ENCODE peak calls at places on chromosome 9, in six cellular contexts. One of them, this sample, is unnamed.

GRCh38 chr9:115202960-115203751 is 85.2 kb upstream of the TNC start:
- DNase-seq in neural progenitor cell: no peak
- DNase-seq in OCI-LY7: no peak
- DNase-seq in stomach: no peak
- DNase-seq in GM23248: peak
- DNase-seq in HL-60: no peak
- DNase-seq in this sample: no peak

GRCh38 chr9:135698236-135698635 is 1.0 kb downstream of the SOHLH1 start:
- DNase-seq in GM23248: no peak
- DNase-seq in neural progenitor cell: no peak
- DNase-seq in HL-60: no peak
- DNase-seq in OCI-LY7: no peak
- DNase-seq in stomach: no peak
- DNase-seq in this sample: no peak

GRCh38 chr9:109437286-109437685 is 60.8 kb downstream of the PTPN3 start:
- DNase-seq in stomach: no peak
- DNase-seq in OCI-LY7: no peak
- DNase-seq in neural progenitor cell: no peak
- DNase-seq in HL-60: no peak
- DNase-seq in GM23248: no peak
- DNase-seq in this sample: no peak

GRCh38 chr9:2385746-2386145 is 235.8 kb upstream of the VLDLR start:
- DNase-seq in neural progenitor cell: no peak
- DNase-seq in HL-60: no peak
- DNase-seq in GM23248: no peak
- DNase-seq in OCI-LY7: no peak
- DNase-seq in stomach: no peak
- DNase-seq in this sample: no peak

GRCh38 chr9:1986341-1986740 is 28.8 kb upstream of the SMARCA2 start:
- DNase-seq in neural progenitor cell: no peak
- DNase-seq in GM23248: no peak
- DNase-seq in HL-60: no peak
- DNase-seq in OCI-LY7: no peak
- DNase-seq in stomach: no peak
- DNase-seq in this sample: no peak

GRCh38 chr9:93156475-93157008 is 22.5 kb upstream of the NINJ1 start:
- DNase-seq in neural progenitor cell: no peak
- DNase-seq in GM23248: no peak
- DNase-seq in stomach: no peak
- DNase-seq in OCI-LY7: no peak
- DNase-seq in HL-60: no peak
- DNase-seq in this sample: no peak

GRCh38 chr9:136978073-136978864 is 965 bp downstream of the PTGDS start:
- DNase-seq in OCI-LY7: peak
- DNase-seq in neural progenitor cell: peak
- DNase-seq in stomach: peak
- DNase-seq in HL-60: no peak
- DNase-seq in GM23248: peak
- DNase-seq in this sample: no peak

GRCh38 chr9:2055203-2055658 is 40.1 kb downstream of the SMARCA2 start:
- DNase-seq in stomach: no peak
- DNase-seq in HL-60: no peak
- DNase-seq in OCI-LY7: no peak
- DNase-seq in neural progenitor cell: no peak
- DNase-seq in GM23248: peak
- DNase-seq in this sample: no peak

GRCh38 chr9:126131066-126132010 is 195.3 kb upstream of the MVB12B start:
- DNase-seq in stomach: peak
- DNase-seq in neural progenitor cell: no peak
- DNase-seq in OCI-LY7: no peak
- DNase-seq in GM23248: no peak
- DNase-seq in HL-60: no peak
- DNase-seq in this sample: peak

GRCh38 chr9:36120705-36121104 is 15.8 kb upstream of the GLIPR2 start:
- DNase-seq in GM23248: no peak
- DNase-seq in HL-60: no peak
- DNase-seq in neural progenitor cell: no peak
- DNase-seq in stomach: no peak
- DNase-seq in OCI-LY7: no peak
- DNase-seq in this sample: no peak

GRCh38 chr9:109248133-109248581 is 72.7 kb downstream of the EPB41L4B start:
- DNase-seq in GM23248: peak
- DNase-seq in OCI-LY7: no peak
- DNase-seq in HL-60: no peak
- DNase-seq in stomach: no peak
- DNase-seq in neural progenitor cell: no peak
- DNase-seq in this sample: no peak

GRCh38 chr9:91486699-91487497 is 63.3 kb upstream of the NFIL3 start:
- DNase-seq in GM23248: peak
- DNase-seq in OCI-LY7: no peak
- DNase-seq in stomach: no peak
- DNase-seq in neural progenitor cell: no peak
- DNase-seq in HL-60: no peak
- DNase-seq in this sample: no peak

GRCh38 chr9:87140605-87141109 is 193.4 kb upstream of the GAS1 start:
- DNase-seq in stomach: no peak
- DNase-seq in HL-60: no peak
- DNase-seq in OCI-LY7: no peak
- DNase-seq in GM23248: peak
- DNase-seq in neural progenitor cell: no peak
- DNase-seq in this sample: no peak

GRCh38 chr9:135379540-135380267 is 99.9 kb upstream of the PPP1R26 start:
- DNase-seq in GM23248: peak
- DNase-seq in HL-60: no peak
- DNase-seq in neural progenitor cell: no peak
- DNase-seq in stomach: no peak
- DNase-seq in OCI-LY7: no peak
- DNase-seq in this sample: no peak

GRCh38 chr9:93081081-93081529 is 14.9 kb upstream of the CARD19 start:
- DNase-seq in neural progenitor cell: no peak
- DNase-seq in stomach: no peak
- DNase-seq in HL-60: no peak
- DNase-seq in GM23248: peak
- DNase-seq in OCI-LY7: no peak
- DNase-seq in this sample: peak

GRCh38 chr9:113298924-113299770 is 4.0 kb downstream of the RNF183 start:
- DNase-seq in OCI-LY7: peak
- DNase-seq in stomach: no peak
- DNase-seq in HL-60: no peak
- DNase-seq in neural progenitor cell: no peak
- DNase-seq in GM23248: no peak
- DNase-seq in this sample: no peak

GRCh38 chr9:74570879-74571512 is 73.9 kb downstream of the RORB start:
- DNase-seq in GM23248: peak
- DNase-seq in neural progenitor cell: peak
- DNase-seq in stomach: no peak
- DNase-seq in HL-60: no peak
- DNase-seq in OCI-LY7: peak
- DNase-seq in this sample: no peak

GRCh38 chr9:127184641-127185040 is 62.2 kb upstream of the ANGPTL2 start:
- DNase-seq in neural progenitor cell: no peak
- DNase-seq in stomach: no peak
- DNase-seq in OCI-LY7: no peak
- DNase-seq in GM23248: peak
- DNase-seq in HL-60: no peak
- DNase-seq in this sample: no peak

GRCh38 chr9:83999141-83999918 is 18.7 kb downstream of the RMI1 start:
- DNase-seq in stomach: no peak
- DNase-seq in HL-60: no peak
- DNase-seq in GM23248: no peak
- DNase-seq in neural progenitor cell: no peak
- DNase-seq in OCI-LY7: no peak
- DNase-seq in this sample: no peak
- H3K27ac ChIP-seq in stomach: peak
- H3K27ac ChIP-seq in HL-60: no peak
- H3K27ac ChIP-seq in GM23248: peak
- H3K27ac ChIP-seq in neural progenitor cell: no peak
- H3K27ac ChIP-seq in OCI-LY7: no peak
- H3K27ac ChIP-seq in this sample: no peak

GRCh38 chr9:124452841-124453585 is 2.8 kb downstream of the ADGRD2 start:
- DNase-seq in HL-60: no peak
- DNase-seq in stomach: no peak
- DNase-seq in GM23248: no peak
- DNase-seq in neural progenitor cell: no peak
- DNase-seq in OCI-LY7: no peak
- DNase-seq in this sample: no peak
- H3K4me3 ChIP-seq in HL-60: no peak
- H3K4me3 ChIP-seq in stomach: no peak
- H3K4me3 ChIP-seq in GM23248: no peak
- H3K4me3 ChIP-seq in neural progenitor cell: peak
- H3K4me3 ChIP-seq in OCI-LY7: no peak
- H3K4me3 ChIP-seq in this sample: no peak

GRCh38 chr9:133508046-133508445 is 16.7 kb downstream of the MYMK start:
- DNase-seq in neural progenitor cell: no peak
- DNase-seq in HL-60: no peak
- DNase-seq in GM23248: no peak
- DNase-seq in stomach: no peak
- DNase-seq in OCI-LY7: no peak
- DNase-seq in this sample: no peak
- H3K27ac ChIP-seq in neural progenitor cell: no peak
- H3K27ac ChIP-seq in HL-60: no peak
- H3K27ac ChIP-seq in GM23248: no peak
- H3K27ac ChIP-seq in stomach: no peak
- H3K27ac ChIP-seq in OCI-LY7: no peak
- H3K27ac ChIP-seq in this sample: no peak

GRCh38 chr9:38127271-38127839 is 58.3 kb upstream of the SHB start:
- DNase-seq in stomach: no peak
- DNase-seq in GM23248: peak
- DNase-seq in HL-60: no peak
- DNase-seq in OCI-LY7: no peak
- DNase-seq in neural progenitor cell: no peak
- DNase-seq in this sample: no peak
- H3K4me3 ChIP-seq in stomach: no peak
- H3K4me3 ChIP-seq in GM23248: no peak
- H3K4me3 ChIP-seq in HL-60: no peak
- H3K4me3 ChIP-seq in OCI-LY7: no peak
- H3K4me3 ChIP-seq in neural progenitor cell: no peak
- H3K4me3 ChIP-seq in this sample: no peak

GRCh38 chr9:747567-747966 is 93.9 kb upstream of the DMRT1 start:
- DNase-seq in GM23248: no peak
- DNase-seq in neural progenitor cell: no peak
- DNase-seq in OCI-LY7: no peak
- DNase-seq in stomach: no peak
- DNase-seq in HL-60: no peak
- DNase-seq in this sample: no peak

GRCh38 chr9:745761-746414 is 95.6 kb upstream of the DMRT1 start:
- DNase-seq in stomach: no peak
- DNase-seq in HL-60: no peak
- DNase-seq in neural progenitor cell: no peak
- DNase-seq in GM23248: no peak
- DNase-seq in OCI-LY7: no peak
- DNase-seq in this sample: no peak

GRCh38 chr9:748861-749497 is 92.5 kb upstream of the DMRT1 start:
- DNase-seq in HL-60: no peak
- DNase-seq in GM23248: no peak
- DNase-seq in neural progenitor cell: no peak
- DNase-seq in OCI-LY7: no peak
- DNase-seq in stomach: no peak
- DNase-seq in this sample: no peak

GRCh38 chr9:744790-745456 is 96.6 kb upstream of the DMRT1 start:
- DNase-seq in stomach: peak
- DNase-seq in neural progenitor cell: no peak
- DNase-seq in OCI-LY7: no peak
- DNase-seq in GM23248: no peak
- DNase-seq in HL-60: no peak
- DNase-seq in this sample: peak

GRCh38 chr9:746661-747434 is 94.6 kb upstream of the DMRT1 start:
- DNase-seq in neural progenitor cell: no peak
- DNase-seq in stomach: no peak
- DNase-seq in HL-60: no peak
- DNase-seq in GM23248: no peak
- DNase-seq in OCI-LY7: no peak
- DNase-seq in this sample: no peak
- H3K27ac ChIP-seq in neural progenitor cell: no peak
- H3K27ac ChIP-seq in stomach: no peak
- H3K27ac ChIP-seq in HL-60: no peak
- H3K27ac ChIP-seq in GM23248: no peak
- H3K27ac ChIP-seq in OCI-LY7: no peak
- H3K27ac ChIP-seq in this sample: peak

GRCh38 chr9:98037362-98037761 is 19.2 kb upstream of the NANS start:
- DNase-seq in OCI-LY7: no peak
- DNase-seq in HL-60: no peak
- DNase-seq in stomach: no peak
- DNase-seq in neural progenitor cell: no peak
- DNase-seq in GM23248: peak
- DNase-seq in this sample: no peak
- H3K4me3 ChIP-seq in OCI-LY7: no peak
- H3K4me3 ChIP-seq in HL-60: no peak
- H3K4me3 ChIP-seq in stomach: no peak
- H3K4me3 ChIP-seq in neural progenitor cell: no peak
- H3K4me3 ChIP-seq in GM23248: no peak
- H3K4me3 ChIP-seq in this sample: no peak

GRCh38 chr9:129331366-129331765 is 153.3 kb upstream of the IER5L start:
- DNase-seq in GM23248: peak
- DNase-seq in OCI-LY7: no peak
- DNase-seq in stomach: no peak
- DNase-seq in neural progenitor cell: no peak
- DNase-seq in HL-60: no peak
- DNase-seq in this sample: no peak

GRCh38 chr9:129330711-129331279 is 152.7 kb upstream of the IER5L start:
- DNase-seq in stomach: no peak
- DNase-seq in GM23248: peak
- DNase-seq in neural progenitor cell: no peak
- DNase-seq in HL-60: no peak
- DNase-seq in OCI-LY7: no peak
- DNase-seq in this sample: no peak

GRCh38 chr9:129332581-129332980 is 154.5 kb upstream of the IER5L start:
- DNase-seq in neural progenitor cell: no peak
- DNase-seq in GM23248: no peak
- DNase-seq in HL-60: no peak
- DNase-seq in OCI-LY7: no peak
- DNase-seq in stomach: no peak
- DNase-seq in this sample: no peak

GRCh38 chr9:129333613-129333960 is 155.5 kb upstream of the IER5L start:
- DNase-seq in HL-60: no peak
- DNase-seq in OCI-LY7: no peak
- DNase-seq in neural progenitor cell: no peak
- DNase-seq in stomach: no peak
- DNase-seq in GM23248: no peak
- DNase-seq in this sample: no peak

DNA sequence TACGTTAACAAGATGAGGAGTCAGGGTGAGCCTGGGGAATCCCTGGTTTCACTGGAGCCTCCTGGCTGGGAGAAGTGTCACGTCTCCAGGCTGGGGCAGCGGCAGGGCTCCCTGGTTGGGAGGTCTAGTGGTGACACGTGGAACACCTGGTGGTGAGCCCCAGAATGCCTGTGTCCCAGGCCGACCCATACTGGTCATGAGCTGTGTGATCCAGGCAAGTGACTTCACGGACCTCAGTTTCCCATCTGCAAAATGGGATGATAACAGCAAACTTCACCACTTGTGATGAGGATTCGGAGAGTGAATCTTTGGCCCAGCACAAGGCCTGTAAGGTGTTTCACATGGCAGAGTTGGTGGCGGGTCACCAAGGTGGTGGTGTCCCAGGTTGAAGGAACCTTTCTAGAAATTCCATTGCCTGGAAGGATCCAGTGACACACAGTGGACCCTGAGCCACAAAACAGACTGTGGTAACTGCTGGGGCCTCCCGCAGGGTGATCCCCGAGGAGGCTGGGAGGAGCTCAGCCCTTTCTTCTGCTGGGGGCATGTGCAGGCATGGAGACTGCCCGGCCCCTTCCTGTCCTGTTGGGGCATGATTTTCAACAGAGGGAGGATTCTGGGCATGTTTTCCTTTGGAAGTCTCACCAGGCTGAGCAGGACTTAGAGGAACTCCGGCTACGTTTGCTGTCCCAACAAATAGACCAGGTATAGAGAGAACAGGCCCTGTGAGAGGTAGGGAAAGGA is 153.9 kb upstream of the IER5L start:
- DNase-seq in GM23248: no peak
- DNase-seq in OCI-LY7: no peak
- DNase-seq in neural progenitor cell: no peak
- DNase-seq in HL-60: no peak
- DNase-seq in stomach: no peak
- DNase-seq in this sample: no peak
- H3K27ac ChIP-seq in GM23248: no peak
- H3K27ac ChIP-seq in OCI-LY7: no peak
- H3K27ac ChIP-seq in neural progenitor cell: no peak
- H3K27ac ChIP-seq in HL-60: no peak
- H3K27ac ChIP-seq in stomach: peak
- H3K27ac ChIP-seq in this sample: peak